ENCODE peak calls at places on chromosomes 4 and X, in seven cellular contexts. D is ovary, Y is transverse colon, X is tibial nerve, E is K562, S is upper lobe of left lung, N is SK-N-SH. B is an unnamed sample.
A peak's percentile ranks its signal among the peaks of the same experiment; 100 is the strongest.

GRCh38 chr4:125432078-125432477 is 117.3 kb downstream of the FAT4 start:
- DNase-seq in S (no peak), Y (no peak), D (no peak), E (no peak), X (no peak), N (no peak), B (no peak)

GRCh38 chrX:7117587-7117986 is 29.9 kb upstream of the STS start:
- DNase-seq in N (no peak), D (no peak), E (no peak), Y (no peak), S (no peak), X (no peak), B (no peak)

GRCh38 chr4:26239796-26240195 is 81.0 kb upstream of the RBPJ start:
- DNase-seq in X (no peak), S (no peak), E (no peak), N (no peak), Y (no peak), D (no peak), B (no peak)

GRCh38 chr4:1474126-1475090 is 68.2 kb upstream of the NKX1-1 start:
- DNase-seq in Y (no peak), X (no peak), D (no peak), S (no peak), E (no peak), N (peak; percentile 4), B (no peak)

GRCh38 chrX:39834600-39834999 is 263.2 kb downstream of the BCOR start:
- DNase-seq in E (no peak), X (no peak), S (no peak), D (no peak), N (no peak), Y (no peak), B (no peak)

GRCh38 chr4:21973850-21974249 is 25.3 kb upstream of the KCNIP4 start:
- DNase-seq in Y (no peak), N (no peak), X (no peak), S (no peak), D (no peak), E (no peak), B (no peak)

GRCh38 chrX:129825746-129826505 is 17.8 kb downstream of the ZDHHC9 start:
- DNase-seq in N (no peak), E (no peak), D (no peak), S (no peak), Y (peak; percentile 22), X (no peak), B (no peak)

GRCh38 chrX:140697618-140698017 is 11.9 kb upstream of the LINC00632 start:
- DNase-seq in D (no peak), S (no peak), N (no peak), X (no peak), E (no peak), Y (no peak), B (no peak)

GRCh38 chr4:127881565-127881869 is 824 bp downstream of the PLK4 start:
- DNase-seq in E (no peak), Y (no peak), S (no peak), X (no peak), D (no peak), N (no peak), B (no peak)

GRCh38 chr4:1266881-1267763 is 18.2 kb upstream of the CTBP1 start:
- DNase-seq in X (no peak), E (no peak), D (no peak), N (no peak), Y (no peak), S (no peak), B (no peak)

GRCh38 chr4:143336828-143337599 is at the start of gene GAB1:
- DNase-seq in X (peak; percentile 67), N (peak; percentile 82), Y (peak; percentile 86), S (peak; percentile 83), E (peak; percentile 61), D (peak; percentile 72), B (peak; percentile 89)

GRCh38 chr4:522438-522837 is 23.4 kb downstream of the PIGG start:
- DNase-seq in N (no peak), X (no peak), S (peak; percentile 8), D (no peak), Y (no peak), E (no peak), B (no peak)

GRCh38 chr4:7451800-7452199 is 17.1 kb upstream of the PSAPL1 start:
- DNase-seq in X (no peak), Y (no peak), N (no peak), D (no peak), E (no peak), S (no peak), B (no peak)

GRCh38 chr4:22574424-22574823 is 58.6 kb upstream of the ADGRA3 start:
- DNase-seq in D (no peak), E (no peak), S (no peak), X (no peak), Y (no peak), N (no peak), B (no peak)

GRCh38 chr4:33724685-33725084 is 2519.6 kb downstream of the ARAP2 start:
- DNase-seq in N (no peak), D (no peak), S (no peak), X (no peak), Y (no peak), E (no peak), B (no peak)

GRCh38 chr4:21512351-21512750 is 436.2 kb downstream of the KCNIP4 start:
- DNase-seq in S (no peak), X (no peak), D (no peak), N (peak; percentile 46), E (no peak), Y (no peak), B (no peak)

GRCh38 chr4:55553442-55553841 is 6.7 kb upstream of the CLOCK start:
- DNase-seq in D (peak; percentile 57), E (no peak), Y (peak; percentile 38), S (peak; percentile 41), X (peak; percentile 16), N (no peak), B (peak; percentile 81)

GRCh38 chrX:68041110-68041509 is 392.2 kb downstream of the OPHN1 start:
- DNase-seq in S (no peak), E (no peak), X (no peak), D (no peak), Y (no peak), N (no peak), B (no peak)

GRCh38 chr4:138736362-138736761 is 279.2 kb upstream of the NOCT start:
- DNase-seq in Y (no peak), X (no peak), D (no peak), E (no peak), N (no peak), S (no peak), B (no peak)

GRCh38 chr4:3783691-3784306 is 17.6 kb downstream of the ADRA2C start:
- DNase-seq in N (no peak), D (no peak), Y (no peak), X (no peak), E (peak; percentile 68), S (no peak), B (no peak)

GRCh38 chr4:22500831-22501714 is 14.8 kb downstream of the ADGRA3 start:
- DNase-seq in S (peak; percentile 44), E (no peak), N (no peak), Y (peak; percentile 66), D (no peak), X (no peak), B (no peak)

GRCh38 chr4:94489075-94489474 is 37.3 kb downstream of the PDLIM5 start:
- DNase-seq in Y (no peak), S (no peak), D (no peak), E (no peak), X (no peak), N (no peak), B (no peak)

GRCh38 chr4:55444822-55445221 is 49.1 kb downstream of the TMEM165 start:
- DNase-seq in E (no peak), S (peak; percentile 43), D (no peak), Y (no peak), X (no peak), N (no peak), B (no peak)

GRCh38 chrX:45765281-45765680 is 564.6 kb upstream of the DIPK2B start:
- DNase-seq in E (no peak), X (no peak), Y (no peak), D (no peak), S (no peak), N (no peak), B (no peak)
- H3K4me3 ChIP-seq in E (no peak overlapping the region), X (no peak overlapping the region), Y (no peak overlapping the region), D (no peak overlapping the region), S (no peak overlapping the region), N (peak overlapping the region; percentile 61), B (no peak overlapping the region)

GRCh38 chr4:118918388-118918787 is 29.7 kb downstream of the SYNPO2 start:
- DNase-seq in X (no peak), D (no peak), E (no peak), S (no peak), Y (no peak), N (no peak), B (no peak)
- TF ChIP-seq EP300 in X (no peak), D (no peak), E (no peak), S (no peak), Y (no peak), N (no peak), B (no peak)

DNA sequence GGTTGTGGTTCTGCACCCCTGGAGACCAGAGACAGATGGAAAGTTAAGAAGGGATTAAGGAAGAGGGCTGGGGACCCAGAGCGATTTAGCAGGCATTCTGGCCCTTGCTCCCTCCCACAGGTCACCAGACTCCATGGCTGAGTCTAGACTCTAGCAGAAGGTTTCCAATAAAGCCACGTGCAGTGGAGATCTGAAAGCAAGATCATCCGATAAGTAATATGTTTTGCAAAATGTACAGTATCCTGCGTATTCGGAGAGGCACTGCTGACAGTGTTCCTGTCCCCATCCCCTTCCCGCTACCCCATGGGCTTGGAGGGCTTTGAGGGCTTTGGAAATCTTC is 531 bp upstream of the GPRIN3 start:
- DNase-seq in Y (no peak), S (no peak), X (no peak), E (no peak), N (no peak), D (no peak), B (no peak)
- H3K4me3 ChIP-seq in Y (peak overlapping the region; percentile 77), S (peak overlapping the region; percentile 49), X (peak overlapping the region; percentile 80), E (no peak overlapping the region), N (peak overlapping the region; percentile 60), D (peak overlapping the region; percentile 71), B (peak overlapping the region; percentile 63)

GRCh38 chr4:112172180-112172579 is 26.9 kb downstream of the FAM241A start:
- DNase-seq in Y (no peak), D (no peak), N (no peak), E (no peak), S (no peak), X (no peak), B (no peak)

GRCh38 chr4:112178731-112179130 is 33.5 kb downstream of the FAM241A start:
- DNase-seq in X (no peak), N (no peak), E (no peak), D (no peak), S (no peak), Y (no peak), B (no peak)

GRCh38 chr4:112176596-112176995 is 31.3 kb downstream of the FAM241A start:
- DNase-seq in N (no peak), S (no peak), E (no peak), X (no peak), Y (no peak), D (no peak), B (no peak)

GRCh38 chr4:112173593-112174559 is 28.6 kb downstream of the FAM241A start:
- DNase-seq in E (no peak), Y (peak; percentile 18), D (no peak), S (no peak), X (no peak), N (no peak), B (no peak)

DNA sequence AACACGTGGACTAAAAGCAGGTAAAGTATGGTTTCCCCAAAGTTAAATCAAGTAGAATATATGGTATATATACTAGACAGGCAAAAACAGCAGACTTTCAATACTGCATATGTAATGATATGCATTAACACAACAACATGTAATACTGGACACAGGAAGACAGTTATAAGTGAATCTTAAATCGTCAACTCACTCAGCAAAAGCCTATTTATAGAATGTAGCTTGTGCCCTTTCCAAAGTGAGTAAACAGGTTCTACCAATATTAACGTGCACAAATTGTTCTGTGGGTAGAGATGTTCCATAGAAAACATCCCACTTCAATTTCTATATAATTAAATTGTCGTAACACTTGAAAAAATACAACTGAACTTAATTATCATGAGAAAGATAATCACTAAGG is 30.6 kb downstream of the FAM241A start:
- DNase-seq in E (no peak), D (no peak), X (no peak), S (no peak), N (no peak), Y (no peak), B (no peak)
- TF ChIP-seq EP300 in E (no peak), D (no peak), X (no peak), S (no peak), N (no peak), Y (no peak), B (no peak)

B was measured in sigmoid colon.